ENCODE peak calls at places on chromosomes 7 and 10, in five cellular contexts. Y, Z, R, A and T are unnamed samples.

GRCh38 chr7:105352018-105352612 is 36.6 kb downstream of the SRPK2 start:
- DNase-seq in Y (no peak), Z (peak; percentile 90), R (no peak), A (peak; percentile 54), T (peak; percentile 35)

GRCh38 chr7:121442845-121443244 is 46.7 kb upstream of the FAM3C start:
- DNase-seq in Y (no peak), Z (no peak), R (no peak), A (no peak), T (no peak)

GRCh38 chr7:119522698-119523097 is 750.3 kb upstream of the KCND2 start:
- DNase-seq in Y (no peak), Z (no peak), R (no peak), A (no peak), T (no peak)

GRCh38 chr7:128939075-128939860 is 1.5 kb downstream of the IRF5 start:
- DNase-seq in Y (no peak), Z (peak; percentile 65), R (peak; percentile 35), A (no peak), T (no peak)

GRCh38 chr7:115618676-115619075 is 411.9 kb downstream of the TFEC start:
- DNase-seq in Y (no peak), Z (no peak), R (no peak), A (no peak), T (no peak)

GRCh38 chr10:110059965-110060364 is 52.2 kb downstream of the ADD3 start:
- DNase-seq in Y (no peak), Z (no peak), R (no peak), A (no peak), T (no peak)

GRCh38 chr10:60828489-60828852 is 50.2 kb downstream of the CDK1 start:
- DNase-seq in Y (no peak), Z (no peak), R (no peak), A (no peak), T (no peak)

GRCh38 chr10:1150638-1150955 is 94.4 kb downstream of the WDR37 start:
- DNase-seq in Y (no peak), Z (no peak), R (peak; percentile 39), A (no peak), T (no peak)

GRCh38 chr10:88525371-88526079 is 57.6 kb downstream of the RNLS start:
- DNase-seq in Y (no peak), Z (peak; percentile 62), R (no peak), A (peak; percentile 60), T (no peak)

GRCh38 chr10:48194830-48195229 is 79.7 kb downstream of the FRMPD2 start:
- DNase-seq in Y (no peak), Z (no peak), R (no peak), A (peak; percentile 46), T (no peak)

GRCh38 chr10:35504132-35504531 is 101.0 kb upstream of the GJD4 start:
- DNase-seq in Y (no peak), Z (no peak), R (no peak), A (no peak), T (no peak)

GRCh38 chr7:16232273-16232672 is 189.1 kb downstream of the CRPPA start:
- DNase-seq in Y (no peak), Z (no peak), R (no peak), A (no peak), T (no peak)

GRCh38 chr10:18713077-18713476 is 53.8 kb downstream of the ARL5B start:
- DNase-seq in Y (no peak), Z (peak; percentile 21), R (no peak), A (no peak), T (no peak)

GRCh38 chr7:33724201-33724600 is 181.1 kb upstream of the BMPER start:
- DNase-seq in Y (no peak), Z (no peak), R (no peak), A (no peak), T (no peak)

GRCh38 chr7:134045716-134046115 is 81.4 kb upstream of the LRGUK start:
- DNase-seq in Y (no peak), Z (no peak), R (no peak), A (no peak), T (no peak)

GRCh38 chr10:59830601-59831259 is 75.6 kb downstream of the CCDC6 start:
- DNase-seq in Y (peak; percentile 87), Z (no peak), R (peak; percentile 59), A (peak; percentile 46), T (no peak)

GRCh38 chr7:22890773-22891172 is 68.1 kb upstream of the TOMM7 start:
- DNase-seq in Y (no peak), Z (no peak), R (no peak), A (no peak), T (no peak)

GRCh38 chr10:46548781-46549090 is 7.7 kb downstream of the GPRIN2 start:
- DNase-seq in Y (no peak), Z (no peak), R (no peak), A (peak; percentile 10), T (no peak)

GRCh38 chr7:151057038-151057736 is 510 bp downstream of the CDK5 start:
- DNase-seq in Y (peak; percentile 43), Z (no peak), R (peak; percentile 84), A (no peak), T (peak; percentile 67)

GRCh38 chr10:7687228-7687907 is 15.7 kb upstream of the ITIH2 start:
- DNase-seq in Y (peak; percentile 95), Z (peak; percentile 85), R (peak; percentile 78), A (peak; percentile 81), T (peak; percentile 49)

GRCh38 chr10:95756061-95756751 is at the start of gene ENTPD1:
- DNase-seq in Y (peak; percentile 59), Z (peak; percentile 25), R (no peak), A (peak; percentile 59), T (no peak)

GRCh38 chr10:75527542-75527941 is 96.1 kb downstream of the LRMDA start:
- DNase-seq in Y (no peak), Z (no peak), R (no peak), A (no peak), T (no peak)

GRCh38 chr7:139855498-139856270 is 26.6 kb downstream of the TBXAS1 start:
- DNase-seq in Y (no peak), Z (peak; percentile 68), R (no peak), A (peak; percentile 36), T (peak; percentile 27)

GRCh38 chr7:142745091-142745635 is 4.1 kb upstream of the PRSS1 start:
- DNase-seq in Y (no peak), Z (no peak), R (no peak), A (no peak), T (no peak)

GRCh38 chr7:117251687-117252086 is 71.2 kb downstream of the WNT2 start:
- DNase-seq in Y (no peak), Z (no peak), R (no peak), A (no peak), T (no peak)

GRCh38 chr10:126309193-126309592 is 79.1 kb downstream of the ADAM12 start:
- DNase-seq in Y (no peak), Z (no peak), R (no peak), A (no peak), T (no peak)

GRCh38 chr7:77903597-77903996 is 105.0 kb downstream of the PHTF2 start:
- DNase-seq in Y (peak; percentile 50), Z (no peak), R (peak; percentile 15), A (no peak), T (no peak)

GRCh38 chr10:14466256-14466655 is 135.5 kb upstream of the FRMD4A start:
- DNase-seq in Y (no peak), Z (no peak), R (no peak), A (no peak), T (no peak)
- TF ChIP-seq POLR2AphosphoS5 in Y (no peak), Z (no peak), R (no peak), A (no peak), T (no peak)

DNA sequence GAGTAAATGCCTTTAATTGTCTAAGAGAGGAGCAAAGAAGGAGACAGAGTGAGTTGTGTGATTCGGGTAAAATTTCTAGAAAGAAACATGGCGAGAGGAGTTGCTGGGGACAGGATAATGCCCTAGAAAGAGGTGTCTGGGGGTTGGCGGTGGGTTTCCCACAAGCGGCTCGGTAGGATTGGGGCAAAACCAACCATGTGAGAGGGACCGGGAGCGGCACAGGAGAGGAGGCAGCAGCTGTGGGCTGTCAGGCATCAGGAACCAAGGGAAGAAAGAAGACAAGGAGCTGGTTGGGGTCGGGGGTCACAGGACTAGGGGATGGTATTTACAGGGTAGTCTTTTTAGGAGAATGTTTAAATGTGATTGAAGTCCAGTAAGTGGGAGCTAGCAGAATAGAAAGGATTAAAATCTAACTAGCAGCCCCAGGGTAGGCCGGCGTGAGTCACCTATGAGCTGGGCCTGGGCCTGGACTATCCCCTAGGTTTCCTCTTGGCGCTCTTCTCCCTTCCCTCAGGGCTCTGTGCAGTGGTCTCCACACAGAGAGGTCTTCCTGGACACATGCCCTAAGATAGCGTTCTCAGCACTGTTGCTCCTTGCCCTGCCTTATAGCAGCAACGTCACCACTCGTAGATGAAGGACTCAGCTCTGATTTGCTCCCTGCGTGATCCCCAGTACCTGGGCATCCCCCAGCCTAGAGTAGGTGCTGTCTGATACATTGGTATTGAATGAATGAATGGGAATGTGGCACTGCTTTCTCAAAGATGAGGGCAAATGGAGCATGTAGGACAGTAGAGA is 32.6 kb downstream of the IKZF1 start:
- DNase-seq in Y (no peak), Z (no peak), R (no peak), A (no peak), T (no peak)
- TF ChIP-seq POLR2AphosphoS5 in Y (no peak), Z (no peak), R (no peak), A (no peak), T (no peak)

GRCh38 chr7:127692200-127692599 is 40.2 kb downstream of the SND1 start:
- DNase-seq in Y (no peak), Z (no peak), R (no peak), A (no peak), T (no peak)
- TF ChIP-seq POLR2AphosphoS5 in Y (no peak), Z (no peak), R (no peak), A (no peak), T (no peak)

GRCh38 chr7:4076701-4077294 is 605.3 kb upstream of the FOXK1 start:
- DNase-seq in Y (no peak), Z (no peak), R (no peak), A (no peak), T (no peak)
- TF ChIP-seq POLR2AphosphoS5 in Y (no peak), Z (no peak), R (no peak), A (no peak), T (no peak)

GRCh38 chr10:24234784-24235183 is 25.8 kb downstream of the KIAA1217 start:
- DNase-seq in Y (no peak), Z (no peak), R (no peak), A (no peak), T (no peak)
- TF ChIP-seq POLR2AphosphoS5 in Y (no peak), Z (no peak), R (no peak), A (no peak), T (no peak)

GRCh38 chr10:5830629-5831445 is 17.6 kb upstream of the GDI2 start:
- DNase-seq in Y (no peak), Z (no peak), R (no peak), A (no peak), T (no peak)

GRCh38 chr10:5835446-5836095 is 22.3 kb upstream of the GDI2 start:
- DNase-seq in Y (no peak), Z (no peak), R (no peak), A (no peak), T (no peak)

GRCh38 chr10:5831446-5831782 is 18.2 kb upstream of the GDI2 start:
- DNase-seq in Y (no peak), Z (no peak), R (no peak), A (no peak), T (no peak)

GRCh38 chr10:5833814-5834213 is 20.6 kb upstream of the GDI2 start:
- DNase-seq in Y (no peak), Z (no peak), R (peak; percentile 49), A (no peak), T (no peak)

GRCh38 chr10:5832946-5833345 is 19.7 kb upstream of the GDI2 start:
- DNase-seq in Y (no peak), Z (peak; percentile 44), R (no peak), A (peak; percentile 84), T (no peak)
- TF ChIP-seq POLR2AphosphoS5 in Y (no peak), Z (no peak), R (no peak), A (no peak), T (no peak)